ENCODE peak calls at places on chromosomes 16 and 17, in six cellular contexts. W, V, C, Z, K and N are unnamed samples.
A peak's percentile ranks its signal among the peaks of the same experiment; 100 is the strongest.

GRCh38 chr17:76726231-76726765 is at the start of gene JMJD6:
- DNase-seq in W (peak; percentile 98), V (peak; percentile 95), C (peak; percentile 99), Z (peak; percentile 98), K (no peak), N (peak; percentile 97)

GRCh38 chr17:41907633-41908539 is 10.9 kb downstream of the ACLY start:
- DNase-seq in W (peak; percentile 44), V (no peak), C (no peak), Z (no peak), K (no peak), N (no peak)

GRCh38 chr17:36920032-36921000 is 17.0 kb upstream of the LHX1 start:
- DNase-seq in W (no peak), V (no peak), C (no peak), Z (no peak), K (no peak), N (peak; percentile 65)

GRCh38 chr16:85457366-85457765 is 155.8 kb upstream of the GSE1 start:
- DNase-seq in W (peak; percentile 64), V (peak; percentile 52), C (no peak), Z (no peak), K (no peak), N (peak; percentile 14)

GRCh38 chr17:8125196-8125946 is 1.5 kb upstream of the HES7 start:
- DNase-seq in W (peak; percentile 66), V (peak; percentile 64), C (peak; percentile 67), Z (peak; percentile 90), K (peak; percentile 79), N (peak; percentile 76)

GRCh38 chr17:64063088-64063487 is 42.7 kb upstream of the ICAM2 start:
- DNase-seq in W (no peak), V (no peak), C (no peak), Z (no peak), K (no peak), N (no peak)

GRCh38 chr17:71099003-71099710 is 929.8 kb downstream of the KCNJ2 start:
- DNase-seq in W (peak; percentile 17), V (no peak), C (no peak), Z (no peak), K (no peak), N (no peak)

GRCh38 chr16:2838928-2839327 is 8.8 kb downstream of the ZG16B start:
- DNase-seq in W (peak; percentile 94), V (peak; percentile 86), C (peak; percentile 42), Z (peak; percentile 85), K (no peak), N (peak; percentile 74)

GRCh38 chr17:3788200-3788599 is 12.8 kb downstream of the ITGAE start:
- DNase-seq in W (no peak), V (no peak), C (no peak), Z (peak; percentile 25), K (no peak), N (no peak)

GRCh38 chr16:74107795-74108610 is 188.6 kb upstream of the PSMD7 start:
- DNase-seq in W (peak; percentile 46), V (no peak), C (peak; percentile 63), Z (no peak), K (no peak), N (peak; percentile 56)

GRCh38 chr17:49201481-49201927 is 8.9 kb downstream of the GNGT2 start:
- DNase-seq in W (peak; percentile 67), V (peak; percentile 44), C (no peak), Z (no peak), K (no peak), N (no peak)